ENCODE peak calls at places on chromosome 16, in six cellular contexts. C, R, F, J, I and O are unnamed samples. For H3K9me3, the result is how much of the 10 kb centered on the place peaks cover.

GRCh38 chr16:76511203-76511602 is 234.0 kb downstream of the CNTNAP4 start:
- DNase-seq in F (no peak), C (no peak), J (no peak), I (no peak), R (no peak), O (no peak)

GRCh38 chr16:686459-687260 is 2.5 kb upstream of the JMJD8 start:
- DNase-seq in J (no peak), R (no peak), I (no peak), F (no peak), C (no peak), O (no peak)

GRCh38 chr16:75660726-75661302 is 13.2 kb downstream of the TERF2IP start:
- DNase-seq in F (no peak), J (no peak), I (no peak), C (no peak), R (no peak), O (no peak)

GRCh38 chr16:4376126-4376819 is 4.6 kb downstream of the VASN start:
- DNase-seq in J (peak), I (peak), F (no peak), C (no peak), R (peak), O (no peak)

GRCh38 chr16:81472391-81472790 is 27.8 kb downstream of the CMIP start:
- DNase-seq in C (no peak), J (no peak), R (no peak), F (no peak), I (no peak), O (no peak)

GRCh38 chr16:61148930-61149329 is 887.3 kb downstream of the CDH8 start:
- DNase-seq in C (peak), I (no peak), R (no peak), J (no peak), F (peak), O (no peak)

GRCh38 chr16:30904114-30904780 is 7.8 kb downstream of the CTF1 start:
- DNase-seq in J (no peak), R (no peak), F (no peak), C (no peak), I (no peak), O (no peak)

GRCh38 chr16:29811896-29812665 is at the start of gene PRRT2:
- DNase-seq in C (no peak), J (peak), F (peak), I (peak), R (peak), O (peak)

GRCh38 chr16:1712791-1713261 is 6.8 kb downstream of the MAPK8IP3 start:
- DNase-seq in F (no peak), J (no peak), I (no peak), C (no peak), R (no peak), O (no peak)

GRCh38 chr16:67277294-67277998 is 1.9 kb upstream of the PLEKHG4 start:
- DNase-seq in C (peak), R (no peak), F (no peak), J (peak), I (no peak), O (no peak)

GRCh38 chr16:87808108-87808507 is 42.3 kb upstream of the KLHDC4 start:
- DNase-seq in F (no peak), R (no peak), C (no peak), J (no peak), I (no peak), O (no peak)

GRCh38 chr16:88759245-88759975 is 25.6 kb downstream of the PIEZO1 start:
- DNase-seq in J (peak), I (no peak), F (peak), R (peak), C (no peak), O (peak)

GRCh38 chr16:68866933-68867332 is 23.6 kb downstream of the TANGO6 start:
- DNase-seq in C (no peak), J (no peak), I (no peak), R (no peak), F (no peak), O (no peak)

GRCh38 chr16:17275989-17276530 is 194.7 kb downstream of the XYLT1 start:
- DNase-seq in C (no peak), F (no peak), R (no peak), I (no peak), J (no peak), O (no peak)

GRCh38 chr16:75258807-75259141 is 7.3 kb upstream of the BCAR1 start:
- DNase-seq in J (no peak), I (no peak), C (no peak), R (no peak), F (peak), O (no peak)

GRCh38 chr16:907819-908218 is 63.0 kb downstream of the LMF1 start:
- DNase-seq in I (no peak), R (no peak), C (no peak), J (no peak), F (no peak), O (no peak)

GRCh38 chr16:59878479-59878878 is 1144.4 kb upstream of the GOT2 start:
- DNase-seq in R (no peak), F (no peak), C (peak), J (no peak), I (no peak), O (no peak)

GRCh38 chr16:9970796-9971195 is 211.4 kb downstream of the GRIN2A start:
- DNase-seq in J (no peak), F (no peak), R (no peak), C (no peak), I (no peak), O (no peak)

GRCh38 chr16:4524571-4524970 is 14.0 kb downstream of the CDIP1 start:
- DNase-seq in J (no peak), R (no peak), I (no peak), F (no peak), C (no peak), O (no peak)

GRCh38 chr16:22191966-22192260 is 14.2 kb upstream of the EEF2K start:
- DNase-seq in R (peak), F (no peak), C (no peak), J (no peak), I (no peak), O (peak)

GRCh38 chr16:4314532-4315184 is 1.2 kb upstream of the GLIS2 start:
- DNase-seq in R (no peak), I (no peak), J (peak), F (peak), C (peak), O (peak)

DNA sequence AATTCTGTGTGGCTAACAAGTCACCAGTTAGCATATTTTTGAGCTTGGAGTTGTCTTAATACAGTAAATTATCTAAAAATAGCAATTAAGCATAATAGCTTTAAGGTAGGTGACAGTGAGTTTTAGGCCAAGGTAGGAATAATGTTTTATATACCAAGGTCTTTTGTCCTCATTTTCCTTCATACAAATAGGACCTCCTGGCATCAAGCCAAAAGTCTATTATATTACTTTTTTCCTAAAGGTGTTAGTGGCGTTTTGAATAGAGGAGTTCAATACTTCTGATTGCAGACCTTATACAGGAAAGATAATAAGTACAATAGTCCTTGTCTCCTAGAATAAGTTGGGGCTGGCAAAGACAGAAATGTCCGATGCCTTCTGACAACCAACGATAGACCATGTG is 2277.7 kb downstream of the TP53TG3F start:
- DNase-seq in F (no peak), J (no peak), I (no peak), R (no peak), C (no peak), O (no peak)
- H3K9me3 ChIP-seq in F (under half), J (under half), I (under half), R (under half), C (under half), O (half or more)

GRCh38 chr16:31916056-31916488 is 42.5 kb downstream of the ZNF267 start:
- DNase-seq in R (no peak), F (no peak), J (no peak), I (no peak), C (peak), O (no peak)

GRCh38 chr16:31913668-31914067 is 40.1 kb downstream of the ZNF267 start:
- DNase-seq in C (no peak), I (no peak), F (no peak), J (no peak), R (no peak), O (no peak)
- H3K9me3 ChIP-seq in C (half or more), I (half or more), F (half or more), J (under half), R (under half), O (half or more)

DNA sequence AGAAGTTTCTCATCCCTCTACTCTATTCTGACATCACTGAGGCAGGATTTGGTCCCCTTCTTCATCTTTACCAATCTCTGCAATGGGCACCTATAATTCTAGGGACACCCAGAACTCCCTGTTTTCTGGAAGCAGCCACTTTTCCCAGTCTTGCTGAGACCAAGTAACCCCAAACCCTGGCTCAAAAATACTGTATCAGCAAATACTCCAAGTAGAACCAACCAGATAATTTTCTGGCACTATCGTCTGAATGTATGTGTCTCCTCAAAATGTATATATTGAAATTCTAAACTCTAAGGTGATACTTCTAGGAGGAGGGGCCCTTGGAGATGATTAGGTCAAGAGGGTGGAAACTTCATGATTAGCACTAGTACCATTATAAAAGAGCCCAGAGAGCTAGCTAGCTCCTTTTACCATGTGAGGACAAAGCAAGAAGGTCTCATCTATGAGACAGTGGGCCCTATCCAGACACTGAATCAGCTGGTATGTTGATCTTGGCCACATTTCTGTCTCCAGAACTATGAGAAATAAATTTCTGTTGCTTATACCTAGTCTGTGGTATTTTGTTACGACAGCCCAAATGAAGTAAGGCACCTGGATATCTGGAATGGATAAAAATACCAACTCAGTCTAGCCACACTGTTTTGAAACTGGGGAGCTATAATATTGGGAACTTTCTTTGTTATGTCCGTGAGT is 464.4 kb downstream of the CDH11 start:
- DNase-seq in C (no peak), R (no peak), F (no peak), J (no peak), I (no peak), O (no peak)
- H3K9me3 ChIP-seq in C (under half), R (under half), F (under half), J (under half), I (under half), O (under half)

GRCh38 chr16:35411156-35411555 is 1951.7 kb downstream of the TP53TG3F start:
- DNase-seq in C (no peak), I (no peak), J (no peak), F (no peak), R (no peak), O (no peak)

GRCh38 chr16:35409503-35409902 is 1950.1 kb downstream of the TP53TG3F start:
- DNase-seq in F (no peak), I (no peak), J (no peak), R (no peak), C (no peak), O (no peak)

GRCh38 chr16:35414563-35414962 is 1955.2 kb downstream of the TP53TG3F start:
- DNase-seq in R (no peak), F (no peak), I (no peak), J (no peak), C (no peak), O (no peak)

GRCh38 chr16:35410438-35410837 is 1951.0 kb downstream of the TP53TG3F start:
- DNase-seq in I (no peak), C (no peak), R (no peak), J (no peak), F (no peak), O (no peak)

GRCh38 chr16:35414139-35414538 is 1954.7 kb downstream of the TP53TG3F start:
- DNase-seq in J (no peak), C (no peak), R (no peak), I (no peak), F (no peak), O (no peak)
- H3K9me3 ChIP-seq in J (under half), C (under half), R (under half), I (under half), F (half or more), O (under half)